ENCODE peak calls at places on chromosome 1, in five cellular contexts. D is SW480; X is A549; U is activated CD4-positive, alpha-beta T cell treated with anti-CD3 and anti-CD28 coated beads, Interleukin-2, amount 50 U/mL, for 48 hours; E is stimulated activated CD4-positive, alpha-beta T cell treated with anti-CD3 and anti-CD28 coated beads, Interleukin-4, amount 100 ng/mL, for 4 hours. A is an unnamed sample.

GRCh38 chr1:178768423-178768822 is 43.4 kb downstream of the RALGPS2 start:
- DNase-seq in D (peak; percentile 1), X (no peak), U (no peak), E (no peak), A (peak; percentile 43)

GRCh38 chr1:202272446-202272845 is 69.3 kb downstream of the UBE2T start:
- DNase-seq in D (no peak), X (no peak), U (no peak), E (no peak), A (no peak)

GRCh38 chr1:228151526-228151925 is 1.8 kb downstream of the GJC2 start:
- DNase-seq in D (no peak), X (no peak), U (no peak), E (no peak), A (peak; percentile 7)

GRCh38 chr1:200676829-200677228 is 7.1 kb upstream of the DDX59 start:
- DNase-seq in D (no peak), X (no peak), U (no peak), E (no peak), A (no peak)

GRCh38 chr1:31637915-31638673 is 6.6 kb downstream of the PEF1 start:
- DNase-seq in D (no peak), X (no peak), U (no peak), E (no peak), A (no peak)

GRCh38 chr1:178057863-178058576 is 35.9 kb upstream of the RASAL2 start:
- DNase-seq in D (no peak), X (no peak), U (no peak), E (no peak), A (no peak)

GRCh38 chr1:58914925-58915324 is 131.1 kb upstream of the JUN start:
- DNase-seq in D (no peak), X (no peak), U (no peak), E (no peak), A (no peak)

GRCh38 chr1:205972491-205973168 is 29.4 kb upstream of the SLC26A9 start:
- DNase-seq in D (no peak), X (no peak), U (no peak), E (no peak), A (peak; percentile 25)

GRCh38 chr1:224259986-224260385 is 70.0 kb downstream of the NVL start:
- DNase-seq in D (peak; percentile 26), X (no peak), U (no peak), E (no peak), A (no peak)

GRCh38 chr1:226485192-226485591 is 63.4 kb upstream of the STUM start:
- DNase-seq in D (no peak), X (no peak), U (no peak), E (no peak), A (no peak)